ENCODE peak calls at places on chromosomes 12 and 14, in eight cellular contexts. X is heart right ventricle, J is adrenal gland, A is breast epithelium, P is IMR-90, O is HL-60, Y is cardiac muscle cell, D is fibroblast of lung. Z is an unnamed sample. For H3K27me3, the result is how much of the 10 kb centered on the place peaks cover.

GRCh38 chr12:25364529-25365339 is 114.0 kb upstream of the KRAS start:
- DNase-seq in X (no peak), J (no peak), A (no peak), P (no peak), O (no peak), Y (no peak), D (no peak), Z (no peak)

GRCh38 chr12:591167-591570 is 72.1 kb downstream of the NINJ2 start:
- DNase-seq in X (peak), J (no peak), A (no peak), P (no peak), O (no peak), Y (no peak), D (no peak), Z (no peak)

GRCh38 chr12:100141998-100142850 is 450 bp downstream of the BLTP3B start:
- DNase-seq in X (peak), J (peak), A (peak), P (no peak), O (peak), Y (no peak), D (no peak), Z (no peak)

GRCh38 chr14:89588016-89588415 is 171.0 kb upstream of the FOXN3 start:
- DNase-seq in X (no peak), J (no peak), A (no peak), P (no peak), O (no peak), Y (no peak), D (no peak), Z (no peak)

GRCh38 chr12:124847675-124848074 is 16.0 kb downstream of the SCARB1 start:
- DNase-seq in X (no peak), J (peak), A (peak), P (peak), O (no peak), Y (peak), D (no peak), Z (no peak)

GRCh38 chr12:26036877-26037276 is 78.4 kb downstream of the RASSF8 start:
- DNase-seq in X (no peak), J (no peak), A (no peak), P (no peak), O (no peak), Y (no peak), D (no peak), Z (no peak)

GRCh38 chr12:42474391-42474790 is 115.2 kb downstream of the PRICKLE1 start:
- DNase-seq in X (no peak), J (no peak), A (no peak), P (peak), O (no peak), Y (peak), D (peak), Z (no peak)

GRCh38 chr12:6772729-6773661 is 675 bp downstream of the LAG3 start:
- DNase-seq in X (no peak), J (no peak), A (no peak), P (no peak), O (no peak), Y (no peak), D (no peak), Z (no peak)

GRCh38 chr14:104429291-104429861 is 150.2 kb upstream of the C14orf180 start:
- DNase-seq in X (no peak), J (no peak), A (no peak), P (no peak), O (no peak), Y (no peak), D (no peak), Z (peak)

GRCh38 chr14:88831285-88831684 is 6.8 kb downstream of the TTC8 start:
- DNase-seq in X (no peak), J (peak), A (peak), P (peak), O (no peak), Y (peak), D (peak), Z (no peak)

GRCh38 chr12:21677622-21678277 is 20.1 kb upstream of the LDHB start:
- DNase-seq in X (no peak), J (no peak), A (no peak), P (peak), O (no peak), Y (no peak), D (no peak), Z (no peak)

GRCh38 chr14:20412876-20413784 is at the start of gene TEP1:
- DNase-seq in X (peak), J (peak), A (peak), P (peak), O (peak), Y (peak), D (peak), Z (peak)

GRCh38 chr12:95548056-95548538 is 3.2 kb downstream of the USP44 start:
- DNase-seq in X (no peak), J (peak), A (no peak), P (no peak), O (no peak), Y (peak), D (no peak), Z (peak)

GRCh38 chr12:95546491-95546813 is 4.8 kb downstream of the USP44 start:
- DNase-seq in X (no peak), J (no peak), A (no peak), P (no peak), O (no peak), Y (no peak), D (no peak), Z (no peak)

GRCh38 chr12:95549392-95550084 is 1.7 kb downstream of the USP44 start:
- DNase-seq in X (no peak), J (no peak), A (no peak), P (no peak), O (no peak), Y (no peak), D (no peak), Z (no peak)

GRCh38 chr12:95547522-95548055 is 3.7 kb downstream of the USP44 start:
- DNase-seq in X (no peak), J (no peak), A (peak), P (peak), O (no peak), Y (peak), D (peak), Z (no peak)

DNA sequence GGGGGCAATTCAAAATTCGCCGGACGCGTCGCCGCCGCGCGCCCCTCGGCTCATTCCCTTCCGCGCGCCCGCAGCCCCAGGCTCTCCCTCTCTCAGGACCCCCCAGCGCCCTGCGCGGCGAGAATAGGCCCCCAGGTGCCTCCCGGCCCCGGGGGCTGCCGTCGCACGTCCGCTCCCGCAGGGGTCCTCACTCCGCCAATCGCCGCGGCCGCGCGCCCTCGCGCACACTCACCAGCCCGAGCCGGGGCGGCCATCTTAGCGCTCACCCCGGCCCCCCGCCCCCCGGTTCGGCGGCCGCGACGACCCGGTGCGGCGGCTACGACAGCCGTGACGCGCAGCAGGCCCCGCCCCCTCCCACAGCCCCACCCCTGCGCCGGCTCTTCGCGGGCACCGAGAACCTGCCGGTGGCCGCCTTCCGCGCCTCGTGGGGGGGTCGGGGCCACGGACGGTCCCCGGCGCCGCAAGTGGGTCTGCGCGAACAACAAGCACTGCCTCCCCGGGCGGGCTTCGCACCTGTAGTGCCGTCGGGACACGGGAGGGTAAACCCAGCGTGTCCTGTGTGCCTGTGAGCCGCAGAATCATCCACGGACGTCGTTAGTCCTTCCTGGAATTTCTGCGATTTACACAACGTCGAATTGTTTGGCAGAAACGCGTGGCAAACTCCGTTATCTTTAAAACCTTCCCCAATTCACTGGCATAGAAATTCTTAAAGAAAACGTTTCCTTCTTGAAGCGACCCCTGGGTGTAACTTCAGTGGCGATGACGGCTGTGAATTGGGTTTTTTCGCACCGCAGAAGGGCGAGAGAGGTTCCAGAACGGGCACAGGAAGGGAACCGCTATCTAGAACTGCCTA is 2.5 kb downstream of the USP44 start:
- DNase-seq in X (peak), J (peak), A (peak), P (peak), O (peak), Y (no peak), D (peak), Z (no peak)
- H3K27me3 ChIP-seq in X (under half), J (under half), A (under half), P (under half), O (under half), Y (half or more), D (under half), Z (under half)

GRCh38 chr14:22982477-22983245 is at the start of gene AJUBA:
- DNase-seq in X (peak), J (peak), A (peak), P (peak), O (peak), Y (peak), D (peak), Z (peak)
- TF ChIP-seq CTCF in X (no peak), J (no peak), A (no peak), P (no peak), O (no peak), Y (no peak), D (peak), Z (no peak)

DNA sequence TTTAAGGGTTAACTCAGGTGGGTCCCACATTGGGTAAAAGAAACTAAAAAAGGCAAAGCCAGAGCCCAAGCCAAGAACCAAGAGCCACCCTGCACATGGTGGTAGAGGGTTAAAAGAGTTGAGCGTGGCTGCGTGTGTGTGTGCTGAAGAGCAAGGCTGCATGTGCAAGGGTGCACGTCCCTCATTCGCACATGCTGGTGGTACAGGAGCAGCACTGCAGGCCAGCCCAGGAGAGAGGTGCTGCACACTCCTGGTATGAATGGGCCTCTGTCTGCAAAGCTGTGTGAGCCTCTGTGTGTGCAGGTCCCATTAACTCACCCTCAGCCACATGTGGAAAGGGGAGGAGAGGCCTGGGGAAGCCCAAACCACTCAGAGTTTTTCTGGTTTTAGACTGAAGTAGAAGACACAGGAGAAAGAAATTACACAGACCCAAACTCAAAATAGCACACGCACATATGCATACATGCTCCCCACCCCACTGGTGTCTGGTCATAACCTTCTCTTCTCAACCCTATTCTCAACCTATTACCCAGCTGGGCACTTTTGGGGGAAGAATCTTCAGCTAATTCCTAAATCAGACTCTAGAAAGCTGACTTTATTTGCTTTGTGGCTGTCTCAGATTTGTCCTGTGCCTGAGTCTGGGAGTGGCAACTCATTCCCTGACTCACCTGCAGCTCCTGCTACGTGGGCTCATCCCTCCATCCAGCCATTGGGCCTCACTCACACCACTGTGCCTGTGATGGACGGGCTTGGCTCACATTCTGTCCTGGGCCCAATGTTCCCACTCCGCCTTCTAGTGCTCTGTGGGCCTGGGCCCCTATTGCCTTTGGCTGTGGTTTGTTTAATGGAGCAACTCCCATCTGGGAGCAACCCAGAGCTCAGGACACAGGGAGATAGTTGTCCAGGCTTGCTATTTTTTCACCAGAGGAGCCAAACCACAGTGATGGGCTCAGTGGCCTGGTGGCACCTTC is 30.8 kb upstream of the COL2A1 start:
- DNase-seq in X (no peak), J (no peak), A (no peak), P (no peak), O (no peak), Y (no peak), D (no peak), Z (no peak)
- H3K27me3 ChIP-seq in X (under half), J (under half), A (under half), P (under half), O (under half), Y (under half), D (under half), Z (under half)

DNA sequence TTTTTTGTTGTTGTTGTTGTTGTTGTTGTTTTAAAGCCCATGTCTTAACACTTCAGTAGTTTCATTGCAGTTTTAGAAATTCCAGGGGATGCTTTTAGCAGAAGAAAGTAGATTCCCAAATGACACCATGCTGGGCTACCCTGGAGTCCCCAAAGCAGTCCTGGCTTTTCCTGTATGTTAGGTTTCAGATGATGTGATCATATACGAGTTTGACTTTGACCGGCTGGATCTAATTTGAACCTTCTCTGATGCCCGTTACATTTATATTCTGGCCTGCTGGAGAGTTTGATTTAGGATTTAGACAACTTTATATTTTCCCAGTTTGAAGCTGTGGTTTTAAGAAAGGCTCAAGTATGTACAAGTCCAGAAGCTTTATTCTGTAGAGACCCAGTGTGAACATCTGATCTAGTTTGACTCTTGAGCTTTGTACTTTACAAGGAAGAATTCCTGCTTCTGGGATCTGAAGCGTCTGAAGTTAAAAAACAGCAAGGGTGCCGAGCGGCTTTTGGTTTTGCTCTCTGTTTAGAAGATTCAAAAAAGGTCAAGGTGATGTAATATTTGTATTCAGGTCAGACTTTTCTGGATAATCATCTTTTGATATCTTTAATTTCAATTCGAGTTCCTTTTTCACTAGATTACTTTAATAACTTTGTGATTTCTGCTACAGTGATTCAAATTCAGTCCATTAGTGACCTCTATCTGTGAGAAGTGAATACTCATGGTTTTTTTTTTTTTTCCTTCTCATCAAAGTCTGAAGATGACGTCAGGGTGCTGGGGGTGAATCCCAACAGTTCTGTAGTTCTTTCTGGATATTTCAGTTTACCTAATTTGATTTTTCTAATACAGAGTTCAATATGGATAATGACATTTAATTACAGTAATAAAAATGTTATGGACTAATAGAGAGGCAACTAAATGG is 6.2 kb downstream of the FLRT2 start:
- DNase-seq in X (no peak), J (peak), A (no peak), P (peak), O (no peak), Y (peak), D (peak), Z (no peak)
- TF ChIP-seq CTCF in X (peak), J (peak), A (peak), P (peak), O (no peak), Y (peak), D (peak), Z (peak)

GRCh38 chr14:75252254-75252837 is 26.3 kb upstream of the FOS start:
- DNase-seq in X (no peak), J (peak), A (no peak), P (no peak), O (no peak), Y (no peak), D (no peak), Z (peak)
- H3K27me3 ChIP-seq in X (under half), J (under half), A (under half), P (under half), O (under half), Y (under half), D (under half), Z (under half)

GRCh38 chr12:49264873-49265792 is at the start of gene TUBA1C:
- DNase-seq in X (peak), J (peak), A (peak), P (peak), O (peak), Y (peak), D (peak), Z (peak)
- TF ChIP-seq CTCF in X (no peak), J (no peak), A (peak), P (peak), O (no peak), Y (no peak), D (peak), Z (no peak)

GRCh38 chr14:51095854-51096823 is 1.2 kb upstream of the TRIM9 start:
- DNase-seq in X (peak), J (peak), A (no peak), P (peak), O (no peak), Y (peak), D (peak), Z (no peak)

GRCh38 chr14:51094282-51094821 is 553 bp downstream of the TRIM9 start:
- DNase-seq in X (no peak), J (no peak), A (no peak), P (no peak), O (no peak), Y (no peak), D (peak), Z (peak)

GRCh38 chr14:51094901-51095853 is at the start of gene TRIM9:
- DNase-seq in X (peak), J (peak), A (peak), P (peak), O (peak), Y (peak), D (peak), Z (peak)

GRCh38 chr14:51096870-51097269 is 2.0 kb upstream of the TRIM9 start:
- DNase-seq in X (no peak), J (no peak), A (no peak), P (no peak), O (no peak), Y (no peak), D (no peak), Z (no peak)

GRCh38 chr14:51097287-51097686 is 2.4 kb upstream of the TRIM9 start:
- DNase-seq in X (no peak), J (no peak), A (no peak), P (no peak), O (no peak), Y (no peak), D (no peak), Z (no peak)
- H3K27me3 ChIP-seq in X (under half), J (under half), A (under half), P (under half), O (under half), Y (under half), D (under half), Z (under half)